ENCODE peak calls at places on chromosome 4, in nine cellular contexts. J, K, R, W, E, C, A, X and U are unnamed samples. For H3K36me3, the result is how much of the 10 kb centered on the place peaks cover.

GRCh38 chr4:83075696-83076095 is 38.8 kb downstream of the PLAC8 start:
- DNase-seq in C (no peak), K (no peak), X (no peak), W (no peak), A (no peak), E (no peak), J (no peak), R (no peak), U (no peak)

GRCh38 chr4:60780874-60781273 is 419.3 kb upstream of the ADGRL3 start:
- DNase-seq in X (no peak), A (no peak), J (no peak), W (no peak), E (no peak), C (no peak), K (no peak), R (no peak), U (no peak)

GRCh38 chr4:3406431-3406830 is 35.3 kb upstream of the HGFAC start:
- DNase-seq in A (no peak), W (no peak), J (no peak), X (no peak), C (no peak), E (peak), K (peak), R (peak), U (no peak)

GRCh38 chr4:11585506-11585905 is 156.8 kb upstream of the HS3ST1 start:
- DNase-seq in C (peak), A (no peak), E (no peak), R (no peak), K (no peak), X (peak), J (peak), W (no peak), U (peak)

GRCh38 chr4:94877973-94878372 is 120.2 kb downstream of the BMPR1B start:
- DNase-seq in K (no peak), J (no peak), C (no peak), X (no peak), E (no peak), A (no peak), R (no peak), W (no peak), U (no peak)

GRCh38 chr4:145012841-145013240 is 85.2 kb downstream of the ANAPC10 start:
- DNase-seq in C (no peak), J (no peak), K (no peak), A (no peak), R (no peak), X (no peak), W (no peak), E (no peak), U (no peak)

GRCh38 chr4:10157478-10158354 is 41.1 kb upstream of the WDR1 start:
- DNase-seq in J (peak), X (peak), K (no peak), A (peak), R (peak), E (no peak), W (peak), C (peak), U (peak)

GRCh38 chr4:51999250-51999649 is 20.9 kb downstream of the LRRC66 start:
- DNase-seq in R (no peak), K (no peak), E (no peak), J (no peak), X (no peak), A (no peak), C (no peak), W (no peak), U (no peak)

GRCh38 chr4:147842573-147842972 is 110.7 kb downstream of the ARHGAP10 start:
- DNase-seq in X (no peak), W (no peak), E (no peak), C (no peak), K (no peak), R (peak), J (no peak), A (no peak), U (no peak)

GRCh38 chr4:41939016-41939623 is 3.9 kb downstream of the TMEM33 start:
- DNase-seq in X (no peak), C (no peak), W (no peak), E (no peak), J (no peak), A (no peak), R (no peak), K (no peak), U (no peak)

GRCh38 chr4:163191999-163192398 is 25.3 kb upstream of the NAF1 start:
- DNase-seq in J (no peak), X (no peak), W (no peak), C (no peak), E (no peak), K (no peak), A (no peak), R (no peak), U (no peak)

GRCh38 chr4:123488916-123489315 is 92.3 kb downstream of the SPRY1 start:
- DNase-seq in C (no peak), E (no peak), J (no peak), X (no peak), K (no peak), A (no peak), W (peak), R (no peak), U (no peak)

GRCh38 chr4:9847971-9848764 is 66.7 kb downstream of the DRD5 start:
- DNase-seq in R (no peak), C (no peak), A (no peak), K (no peak), E (no peak), X (no peak), J (no peak), W (no peak), U (no peak)

GRCh38 chr4:1008840-1009646 is 2.4 kb upstream of the FGFRL1 start:
- DNase-seq in E (no peak), R (peak), J (no peak), C (peak), X (no peak), A (no peak), K (peak), W (no peak), U (peak)

GRCh38 chr4:53688186-53688790 is 97.0 kb upstream of the LNX1 start:
- DNase-seq in A (peak), W (peak), R (no peak), X (no peak), K (no peak), J (no peak), C (no peak), E (no peak), U (no peak)

GRCh38 chr4:88189881-88190585 is 31.6 kb upstream of the ABCG2 start:
- DNase-seq in J (no peak), C (no peak), E (no peak), W (no peak), A (no peak), K (no peak), X (no peak), R (no peak), U (no peak)

GRCh38 chr4:73450398-73451004 is 14.5 kb downstream of the AFP start:
- DNase-seq in X (no peak), A (no peak), R (no peak), K (no peak), C (no peak), W (no peak), J (peak), E (no peak), U (no peak)

GRCh38 chr4:31078661-31079060 is 358.5 kb downstream of the PCDH7 start:
- DNase-seq in A (no peak), J (no peak), X (no peak), W (no peak), R (no peak), C (no peak), E (no peak), K (no peak), U (no peak)

GRCh38 chr4:185682236-185682635 is 129.8 kb downstream of the SORBS2 start:
- DNase-seq in K (no peak), E (no peak), X (no peak), A (no peak), C (no peak), R (no peak), J (no peak), W (no peak), U (no peak)

GRCh38 chr4:99457270-99457669 is 22.1 kb upstream of the ADH7 start:
- DNase-seq in K (no peak), R (no peak), E (no peak), A (no peak), C (no peak), X (no peak), W (no peak), J (no peak), U (no peak)

GRCh38 chr4:130110189-130110588 is 1014.2 kb downstream of the C4orf33 start:
- DNase-seq in E (no peak), J (no peak), A (no peak), C (no peak), W (no peak), R (no peak), K (no peak), X (no peak), U (no peak)

GRCh38 chr4:169250796-169251195 is 20.0 kb downstream of the SH3RF1 start:
- DNase-seq in J (no peak), R (no peak), W (no peak), C (no peak), X (no peak), A (no peak), K (no peak), E (no peak), U (no peak)

GRCh38 chr4:173264245-173264959 is 69.8 kb downstream of the HMGB2 start:
- DNase-seq in E (no peak), A (peak), K (no peak), R (peak), J (peak), W (no peak), C (peak), X (no peak), U (peak)

GRCh38 chr4:189059996-189060570 is 880.6 kb upstream of the FRG1 start:
- DNase-seq in J (no peak), A (no peak), X (no peak), E (no peak), W (no peak), C (no peak), K (no peak), R (no peak), U (no peak)

GRCh38 chr4:14233126-14233525 is 605.6 kb upstream of the BOD1L1 start:
- DNase-seq in E (no peak), J (no peak), A (no peak), C (no peak), W (no peak), R (no peak), K (no peak), X (no peak), U (no peak)

GRCh38 chr4:66430856-66431255 is 760.6 kb upstream of the EPHA5 start:
- DNase-seq in X (no peak), E (no peak), K (no peak), R (no peak), J (no peak), A (no peak), W (no peak), C (no peak), U (no peak)

GRCh38 chr4:151688003-151688784 is 72.6 kb downstream of the GATB start:
- DNase-seq in W (no peak), X (no peak), K (peak), R (no peak), A (no peak), E (no peak), J (no peak), C (no peak), U (no peak)

GRCh38 chr4:26220704-26221103 is 100.1 kb upstream of the RBPJ start:
- DNase-seq in E (no peak), K (no peak), X (no peak), A (no peak), J (no peak), R (no peak), W (no peak), C (no peak), U (no peak)

GRCh38 chr4:118826723-118827444 is 9.0 kb downstream of the SEC24D start:
- DNase-seq in A (no peak), E (no peak), X (no peak), R (no peak), C (no peak), J (no peak), K (no peak), W (no peak), U (no peak)

GRCh38 chr4:80611366-80611765 is 275.8 kb downstream of the CFAP299 start:
- DNase-seq in W (peak), A (no peak), X (no peak), K (no peak), R (no peak), C (no peak), J (no peak), E (no peak), U (no peak)

GRCh38 chr4:183177001-183177400 is 77.9 kb downstream of the WWC2 start:
- DNase-seq in J (no peak), R (no peak), A (no peak), C (no peak), X (no peak), K (no peak), W (no peak), E (no peak), U (no peak)

GRCh38 chr4:7041851-7042696 is 1.1 kb upstream of the TADA2B start:
- DNase-seq in K (peak), J (peak), A (peak), X (peak), E (peak), C (peak), W (no peak), R (peak), U (peak)

GRCh38 chr4:2619459-2619858 is 83.0 kb downstream of the FAM193A start:
- DNase-seq in C (no peak), A (no peak), X (no peak), E (no peak), K (no peak), R (peak), W (no peak), J (no peak), U (no peak)

GRCh38 chr4:38688676-38689355 is 24.8 kb downstream of the KLF3 start:
- DNase-seq in X (no peak), K (peak), A (no peak), J (no peak), R (no peak), E (no peak), C (no peak), W (no peak), U (no peak)
- H3K36me3 ChIP-seq in X (under half), K (half or more), A (half or more), J (under half), R (under half), E (half or more), C (half or more), W (under half), U (under half)

DNA sequence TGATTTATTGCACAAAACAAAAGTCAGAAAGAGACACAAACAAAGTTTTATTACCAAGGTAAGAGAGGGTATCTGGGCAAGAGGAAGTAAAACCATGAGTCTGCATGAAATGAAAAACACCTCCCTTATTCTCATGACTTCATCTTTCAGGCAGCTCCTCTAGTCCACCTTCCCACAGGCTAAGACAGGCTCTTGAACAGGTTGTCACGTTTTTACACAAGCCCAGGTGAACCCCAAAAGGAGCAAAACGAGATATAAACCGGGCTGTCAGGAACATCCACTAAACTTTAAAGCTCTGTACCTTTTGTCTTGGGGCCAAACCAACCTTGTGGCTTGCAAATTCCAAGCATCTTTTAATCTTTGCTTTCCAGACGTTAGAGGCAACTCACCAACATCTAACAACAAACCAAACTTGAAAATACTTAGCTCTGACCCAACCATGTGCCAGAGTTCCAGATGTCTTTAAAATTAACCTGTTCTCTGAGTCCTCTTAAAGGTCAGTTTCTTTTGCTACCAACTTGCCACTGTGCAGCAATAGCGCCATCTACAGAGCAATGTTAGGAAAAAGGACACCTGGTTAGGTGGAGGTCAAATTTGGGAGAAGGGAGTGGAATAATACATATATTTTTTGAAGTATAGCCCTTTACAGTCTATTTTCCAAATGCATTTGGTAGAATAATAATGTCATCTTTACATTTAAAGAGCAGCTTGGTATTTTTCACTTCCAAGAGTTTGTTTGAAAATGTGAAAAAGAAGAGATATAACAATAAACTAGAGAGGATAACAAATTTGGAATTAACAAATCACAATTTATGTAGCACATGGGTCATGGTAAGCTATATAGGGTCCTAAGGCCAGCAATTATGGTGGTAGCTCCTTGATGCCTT is 73.1 kb downstream of the QRFPR start:
- DNase-seq in W (peak), C (no peak), X (no peak), R (no peak), E (no peak), J (no peak), K (no peak), A (no peak), U (peak)
- TF ChIP-seq CTCF in W (peak), C (no peak), X (no peak), R (no peak), E (no peak), J (no peak), K (peak), A (peak), U (peak)

DNA sequence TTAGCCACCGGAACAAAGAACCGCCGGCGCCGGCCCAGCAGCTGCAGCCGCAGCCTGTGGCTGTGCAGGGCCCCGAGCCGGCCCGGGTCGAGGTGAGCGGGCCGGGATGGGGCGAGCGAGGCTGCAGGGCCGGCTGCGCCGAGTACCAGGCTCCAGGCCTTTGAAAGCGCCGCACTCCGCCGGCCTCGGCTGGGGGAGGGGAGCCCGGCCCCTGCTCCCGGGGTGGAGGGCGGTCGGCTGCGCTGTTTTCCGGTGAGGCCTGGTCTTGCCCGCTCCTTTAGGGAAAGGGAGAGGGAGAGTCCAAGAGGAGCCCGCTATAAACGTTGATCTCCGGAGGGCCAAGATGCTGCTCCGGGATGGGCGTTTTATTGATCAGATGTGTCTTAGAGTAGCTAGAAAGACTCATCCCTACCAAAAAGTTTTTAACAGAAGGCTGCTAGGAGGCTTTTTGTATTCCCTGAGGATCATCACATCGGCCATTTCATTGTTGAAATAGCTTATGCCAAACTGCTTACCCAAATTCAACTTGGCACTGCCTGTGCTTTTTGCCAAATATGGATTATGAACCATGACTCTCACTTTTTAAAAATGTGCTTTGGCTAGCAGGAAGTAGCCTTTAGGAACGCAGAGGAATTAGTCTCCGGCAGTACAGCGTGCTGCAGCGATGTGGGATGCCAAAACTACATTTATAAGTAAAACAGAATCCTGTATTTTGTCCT is 707 bp downstream of the TMEM165 start:
- DNase-seq in A (peak), X (peak), R (peak), J (peak), W (no peak), C (peak), E (peak), K (peak), U (peak)
- TF ChIP-seq EP300 in A (no peak), X (no peak), R (no peak), J (no peak), W (no peak), C (no peak), E (no peak), K (no peak), U (no peak)

DNA sequence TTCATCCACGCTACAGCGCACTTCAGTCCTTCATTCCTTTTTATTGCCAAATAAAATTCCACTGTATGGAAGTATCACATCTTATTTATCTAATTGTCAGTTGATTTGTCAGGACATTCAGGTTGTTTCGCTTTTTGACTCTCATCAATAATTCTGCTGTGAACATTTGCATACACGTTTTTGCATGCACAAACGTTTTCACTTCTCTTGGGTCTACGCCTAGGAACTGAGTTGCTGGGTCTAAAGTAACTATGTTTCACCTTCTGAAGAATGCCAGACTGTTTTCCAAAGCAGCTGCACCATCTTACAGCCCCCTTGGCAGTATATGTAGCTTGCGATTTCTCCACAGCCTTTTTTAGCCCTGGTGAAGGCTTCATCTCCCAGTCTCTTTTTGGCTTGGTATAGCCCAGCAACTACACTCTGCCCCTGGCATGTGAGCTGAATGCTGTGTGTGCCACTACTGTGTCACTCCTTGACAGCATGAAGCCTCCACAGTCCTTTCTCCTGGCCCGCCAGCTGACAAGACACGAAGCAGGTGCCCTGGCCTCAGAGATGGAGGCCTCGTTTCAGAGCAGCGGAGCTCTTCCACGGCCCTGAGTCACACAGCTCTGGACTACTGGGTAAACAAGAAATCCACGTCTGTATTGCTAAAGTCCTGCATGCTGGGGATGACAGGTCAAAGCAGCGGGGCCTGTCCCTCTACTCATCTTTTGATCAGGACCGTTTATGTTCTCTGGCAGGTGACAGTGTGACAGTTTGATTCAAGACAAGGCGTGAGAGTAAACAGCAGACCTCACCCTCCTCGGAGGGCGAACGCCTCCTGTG is 75.5 kb downstream of the NSUN7 start:
- DNase-seq in C (no peak), E (no peak), R (no peak), J (no peak), W (no peak), X (no peak), A (no peak), K (no peak), U (no peak)
- H3K36me3 ChIP-seq in C (half or more), E (half or more), R (half or more), J (under half), W (under half), X (under half), A (half or more), K (half or more), U (under half)